ENCODE peak calls at places on chromosomes 13 and 19, in four cellular contexts. D is activated T-helper 9 cell treated with anti-CD3 and anti-CD28 coated beads, Interleukin-2, amount 50 U/mL, for 16 hours; O is NCI-H774; S is pancreas. M is an unnamed sample.

GRCh38 chr19:54428323-54429175 is 13.3 kb downstream of the TTYH1 start:
- DNase-seq in S (no peak), O (no peak), D (no peak), M (no peak)

GRCh38 chr19:42129399-42130253 is 2.6 kb downstream of the POU2F2 start:
- DNase-seq in S (no peak), O (no peak), D (no peak), M (no peak)

GRCh38 chr19:5667751-5668271 is 12.5 kb downstream of the MICOS13 start:
- DNase-seq in O (no peak), D (no peak), S (no peak), M (peak; percentile 73)

GRCh38 chr13:61316647-61317046 is 99.0 kb downstream of the PCDH20 start:
- DNase-seq in D (no peak), S (no peak), O (no peak), M (peak; percentile 13)

GRCh38 chr13:32426981-32427851 is 714 bp downstream of the N4BP2L1 start:
- DNase-seq in O (no peak), D (peak; percentile 45), S (peak; percentile 69), M (peak; percentile 82)

GRCh38 chr13:21320642-21321034 is 138.5 kb downstream of the ZDHHC20 start:
- DNase-seq in O (no peak), D (no peak), S (no peak), M (no peak)

GRCh38 chr19:6674868-6675305 is 4.9 kb upstream of the TNFSF14 start:
- DNase-seq in S (no peak), O (no peak), D (peak; percentile 87), M (peak; percentile 39)

GRCh38 chr13:93522486-93522885 is 295.9 kb downstream of the GPC6 start:
- DNase-seq in D (no peak), O (no peak), S (no peak), M (no peak)

GRCh38 chr19:38370299-38370698 is 4.1 kb upstream of the PSMD8 start:
- DNase-seq in S (no peak), O (no peak), D (no peak), M (no peak)

GRCh38 chr19:8373867-8374813 is 10.2 kb downstream of the ANGPTL4 start:
- DNase-seq in S (peak; percentile 81), O (no peak), D (no peak), M (no peak)

GRCh38 chr13:92187378-92187989 is 789.1 kb downstream of the GPC5 start:
- DNase-seq in S (no peak), D (no peak), O (no peak), M (no peak)

GRCh38 chr19:8569066-8569761 is 8.0 kb downstream of the MYO1F start:
- DNase-seq in S (no peak), D (peak; percentile 49), O (no peak), M (no peak)

GRCh38 chr13:90947976-90948375 is 399.5 kb upstream of the MIR17HG start:
- DNase-seq in O (no peak), S (no peak), D (no peak), M (no peak)

GRCh38 chr19:21321134-21321533 is 8.1 kb downstream of the ZNF708 start:
- DNase-seq in O (no peak), S (no peak), D (no peak), M (no peak)

GRCh38 chr13:20779405-20779804 is 5.6 kb upstream of the EEF1AKMT1 start:
- DNase-seq in S (no peak), O (no peak), D (no peak), M (no peak)

GRCh38 chr13:65926750-65927171 is 1303.4 kb downstream of the PCDH9 start:
- DNase-seq in S (peak; percentile 33), O (peak; percentile 45), D (no peak), M (peak; percentile 29)

GRCh38 chr19:33303791-33304759 is 1.7 kb upstream of the CEBPA start:
- DNase-seq in O (no peak), D (no peak), S (peak; percentile 67), M (no peak)

GRCh38 chr19:33737704-33738103 is 59.0 kb upstream of the KCTD15 start:
- DNase-seq in S (no peak), O (no peak), D (no peak), M (no peak)

GRCh38 chr19:28569132-28570114 is 643.5 kb downstream of the UQCRFS1 start:
- DNase-seq in D (no peak), S (no peak), O (no peak), M (no peak)

GRCh38 chr19:46107371-46107770 is 17.1 kb downstream of the IGFL3 start:
- DNase-seq in O (no peak), S (no peak), D (no peak), M (no peak)

GRCh38 chr13:20035130-20035529 is 76.6 kb downstream of the ZMYM2 start:
- DNase-seq in O (no peak), D (no peak), S (no peak), M (no peak)